ENCODE peak calls at places on chromosomes 16 and 17, in five cellular contexts. One of them, this sample, is unnamed.

GRCh38 chr17:79160980-79161621 is 86.5 kb downstream of the ENGASE start:
- DNase-seq in naive thymus-derived CD8-positive, alpha-beta T cell: no peak
- DNase-seq in A549: no peak
- DNase-seq in left lung: no peak
- DNase-seq in stimulated activated CD8-positive, alpha-beta memory T cell treated with anti-CD3 and anti-CD28 coated beads, Interleukin-12 subunit alpha, Interleukin-12 subunit beta, amount 100 ng/mL, for 4 hours: no peak
- DNase-seq in this sample: no peak

GRCh38 chr17:72494576-72494975 is 373.8 kb downstream of the SOX9 start:
- DNase-seq in A549: no peak
- DNase-seq in stimulated activated CD8-positive, alpha-beta memory T cell treated with anti-CD3 and anti-CD28 coated beads, Interleukin-12 subunit alpha, Interleukin-12 subunit beta, amount 100 ng/mL, for 4 hours: no peak
- DNase-seq in left lung: no peak
- DNase-seq in naive thymus-derived CD8-positive, alpha-beta T cell: no peak
- DNase-seq in this sample: no peak

GRCh38 chr16:87636050-87636684 is 33.9 kb downstream of the JPH3 start:
- DNase-seq in stimulated activated CD8-positive, alpha-beta memory T cell treated with anti-CD3 and anti-CD28 coated beads, Interleukin-12 subunit alpha, Interleukin-12 subunit beta, amount 100 ng/mL, for 4 hours: peak
- DNase-seq in A549: peak
- DNase-seq in naive thymus-derived CD8-positive, alpha-beta T cell: peak
- DNase-seq in left lung: peak
- DNase-seq in this sample: peak

GRCh38 chr17:55763856-55764255 is 13.0 kb downstream of the PCTP start:
- DNase-seq in left lung: no peak
- DNase-seq in naive thymus-derived CD8-positive, alpha-beta T cell: no peak
- DNase-seq in stimulated activated CD8-positive, alpha-beta memory T cell treated with anti-CD3 and anti-CD28 coated beads, Interleukin-12 subunit alpha, Interleukin-12 subunit beta, amount 100 ng/mL, for 4 hours: no peak
- DNase-seq in A549: no peak
- DNase-seq in this sample: no peak

GRCh38 chr16:73878616-73879015 is 418.0 kb upstream of the PSMD7 start:
- DNase-seq in stimulated activated CD8-positive, alpha-beta memory T cell treated with anti-CD3 and anti-CD28 coated beads, Interleukin-12 subunit alpha, Interleukin-12 subunit beta, amount 100 ng/mL, for 4 hours: no peak
- DNase-seq in left lung: no peak
- DNase-seq in A549: peak
- DNase-seq in naive thymus-derived CD8-positive, alpha-beta T cell: no peak
- DNase-seq in this sample: peak

GRCh38 chr17:59853168-59853918 is 39.4 kb downstream of the TUBD1 start:
- DNase-seq in left lung: no peak
- DNase-seq in stimulated activated CD8-positive, alpha-beta memory T cell treated with anti-CD3 and anti-CD28 coated beads, Interleukin-12 subunit alpha, Interleukin-12 subunit beta, amount 100 ng/mL, for 4 hours: no peak
- DNase-seq in A549: peak
- DNase-seq in naive thymus-derived CD8-positive, alpha-beta T cell: no peak
- DNase-seq in this sample: peak

GRCh38 chr16:21314339-21314738 is 36.2 kb upstream of the CRYM start:
- DNase-seq in stimulated activated CD8-positive, alpha-beta memory T cell treated with anti-CD3 and anti-CD28 coated beads, Interleukin-12 subunit alpha, Interleukin-12 subunit beta, amount 100 ng/mL, for 4 hours: no peak
- DNase-seq in A549: no peak
- DNase-seq in naive thymus-derived CD8-positive, alpha-beta T cell: no peak
- DNase-seq in left lung: no peak
- DNase-seq in this sample: no peak

GRCh38 chr17:6420173-6420641 is 14.7 kb downstream of the AIPL1 start:
- DNase-seq in naive thymus-derived CD8-positive, alpha-beta T cell: no peak
- DNase-seq in left lung: no peak
- DNase-seq in stimulated activated CD8-positive, alpha-beta memory T cell treated with anti-CD3 and anti-CD28 coated beads, Interleukin-12 subunit alpha, Interleukin-12 subunit beta, amount 100 ng/mL, for 4 hours: no peak
- DNase-seq in A549: peak
- DNase-seq in this sample: no peak

GRCh38 chr16:1990336-1991134 is 765 bp downstream of the SYNGR3 start:
- DNase-seq in left lung: peak
- DNase-seq in A549: no peak
- DNase-seq in naive thymus-derived CD8-positive, alpha-beta T cell: no peak
- DNase-seq in stimulated activated CD8-positive, alpha-beta memory T cell treated with anti-CD3 and anti-CD28 coated beads, Interleukin-12 subunit alpha, Interleukin-12 subunit beta, amount 100 ng/mL, for 4 hours: no peak
- DNase-seq in this sample: no peak

GRCh38 chr16:79188115-79188779 is 412.3 kb downstream of the MAF start:
- DNase-seq in A549: no peak
- DNase-seq in left lung: no peak
- DNase-seq in naive thymus-derived CD8-positive, alpha-beta T cell: no peak
- DNase-seq in stimulated activated CD8-positive, alpha-beta memory T cell treated with anti-CD3 and anti-CD28 coated beads, Interleukin-12 subunit alpha, Interleukin-12 subunit beta, amount 100 ng/mL, for 4 hours: no peak
- DNase-seq in this sample: no peak

GRCh38 chr16:81315271-81316175 is 761 bp downstream of the GAN start:
- DNase-seq in A549: peak
- DNase-seq in left lung: peak
- DNase-seq in naive thymus-derived CD8-positive, alpha-beta T cell: peak
- DNase-seq in stimulated activated CD8-positive, alpha-beta memory T cell treated with anti-CD3 and anti-CD28 coated beads, Interleukin-12 subunit alpha, Interleukin-12 subunit beta, amount 100 ng/mL, for 4 hours: peak
- DNase-seq in this sample: peak

GRCh38 chr16:88382491-88383400 is at the start of gene ZNF469:
- DNase-seq in left lung: peak
- DNase-seq in A549: peak
- DNase-seq in naive thymus-derived CD8-positive, alpha-beta T cell: no peak
- DNase-seq in stimulated activated CD8-positive, alpha-beta memory T cell treated with anti-CD3 and anti-CD28 coated beads, Interleukin-12 subunit alpha, Interleukin-12 subunit beta, amount 100 ng/mL, for 4 hours: no peak
- DNase-seq in this sample: peak

GRCh38 chr16:66652661-66653060 is 43.9 kb downstream of the CMTM4 start:
- DNase-seq in A549: no peak
- DNase-seq in stimulated activated CD8-positive, alpha-beta memory T cell treated with anti-CD3 and anti-CD28 coated beads, Interleukin-12 subunit alpha, Interleukin-12 subunit beta, amount 100 ng/mL, for 4 hours: no peak
- DNase-seq in left lung: no peak
- DNase-seq in naive thymus-derived CD8-positive, alpha-beta T cell: no peak
- DNase-seq in this sample: peak

GRCh38 chr16:55559233-55559632 is 7.3 kb upstream of the CAPNS2 start:
- DNase-seq in naive thymus-derived CD8-positive, alpha-beta T cell: no peak
- DNase-seq in A549: no peak
- DNase-seq in left lung: no peak
- DNase-seq in stimulated activated CD8-positive, alpha-beta memory T cell treated with anti-CD3 and anti-CD28 coated beads, Interleukin-12 subunit alpha, Interleukin-12 subunit beta, amount 100 ng/mL, for 4 hours: no peak
- DNase-seq in this sample: no peak

GRCh38 chr17:44912763-44913544 is 2.3 kb downstream of the GFAP start:
- DNase-seq in stimulated activated CD8-positive, alpha-beta memory T cell treated with anti-CD3 and anti-CD28 coated beads, Interleukin-12 subunit alpha, Interleukin-12 subunit beta, amount 100 ng/mL, for 4 hours: no peak
- DNase-seq in naive thymus-derived CD8-positive, alpha-beta T cell: no peak
- DNase-seq in left lung: peak
- DNase-seq in A549: no peak
- DNase-seq in this sample: no peak

GRCh38 chr17:81246679-81247338 is 7.7 kb downstream of the NDUFAF8 start:
- DNase-seq in naive thymus-derived CD8-positive, alpha-beta T cell: no peak
- DNase-seq in stimulated activated CD8-positive, alpha-beta memory T cell treated with anti-CD3 and anti-CD28 coated beads, Interleukin-12 subunit alpha, Interleukin-12 subunit beta, amount 100 ng/mL, for 4 hours: no peak
- DNase-seq in left lung: peak
- DNase-seq in A549: no peak
- DNase-seq in this sample: no peak

GRCh38 chr17:36703860-36704266 is 102.5 kb downstream of the MRM1 start:
- DNase-seq in stimulated activated CD8-positive, alpha-beta memory T cell treated with anti-CD3 and anti-CD28 coated beads, Interleukin-12 subunit alpha, Interleukin-12 subunit beta, amount 100 ng/mL, for 4 hours: no peak
- DNase-seq in left lung: no peak
- DNase-seq in naive thymus-derived CD8-positive, alpha-beta T cell: peak
- DNase-seq in A549: peak
- DNase-seq in this sample: peak

GRCh38 chr17:75124041-75124818 is 7.3 kb downstream of the NT5C start:
- DNase-seq in naive thymus-derived CD8-positive, alpha-beta T cell: no peak
- DNase-seq in left lung: peak
- DNase-seq in stimulated activated CD8-positive, alpha-beta memory T cell treated with anti-CD3 and anti-CD28 coated beads, Interleukin-12 subunit alpha, Interleukin-12 subunit beta, amount 100 ng/mL, for 4 hours: peak
- DNase-seq in A549: peak
- DNase-seq in this sample: peak

GRCh38 chr17:27315322-27315721 is 21.4 kb downstream of the WSB1 start:
- DNase-seq in stimulated activated CD8-positive, alpha-beta memory T cell treated with anti-CD3 and anti-CD28 coated beads, Interleukin-12 subunit alpha, Interleukin-12 subunit beta, amount 100 ng/mL, for 4 hours: no peak
- DNase-seq in left lung: no peak
- DNase-seq in naive thymus-derived CD8-positive, alpha-beta T cell: no peak
- DNase-seq in A549: no peak
- DNase-seq in this sample: peak

GRCh38 chr17:62703776-62704380 is 76.4 kb downstream of the MRC2 start:
- DNase-seq in left lung: peak
- DNase-seq in naive thymus-derived CD8-positive, alpha-beta T cell: peak
- DNase-seq in A549: peak
- DNase-seq in stimulated activated CD8-positive, alpha-beta memory T cell treated with anti-CD3 and anti-CD28 coated beads, Interleukin-12 subunit alpha, Interleukin-12 subunit beta, amount 100 ng/mL, for 4 hours: peak
- DNase-seq in this sample: peak

GRCh38 chr16:88769617-88770458 is 15.2 kb downstream of the PIEZO1 start:
- DNase-seq in naive thymus-derived CD8-positive, alpha-beta T cell: peak
- DNase-seq in left lung: no peak
- DNase-seq in stimulated activated CD8-positive, alpha-beta memory T cell treated with anti-CD3 and anti-CD28 coated beads, Interleukin-12 subunit alpha, Interleukin-12 subunit beta, amount 100 ng/mL, for 4 hours: no peak
- DNase-seq in A549: peak
- DNase-seq in this sample: peak

GRCh38 chr16:57795431-57795878 is 6.8 kb downstream of the KIFC3 start:
- DNase-seq in left lung: peak
- DNase-seq in A549: peak
- DNase-seq in stimulated activated CD8-positive, alpha-beta memory T cell treated with anti-CD3 and anti-CD28 coated beads, Interleukin-12 subunit alpha, Interleukin-12 subunit beta, amount 100 ng/mL, for 4 hours: no peak
- DNase-seq in naive thymus-derived CD8-positive, alpha-beta T cell: no peak
- DNase-seq in this sample: no peak

GRCh38 chr17:7323731-7324437 is 5.3 kb downstream of the NEURL4 start:
- DNase-seq in stimulated activated CD8-positive, alpha-beta memory T cell treated with anti-CD3 and anti-CD28 coated beads, Interleukin-12 subunit alpha, Interleukin-12 subunit beta, amount 100 ng/mL, for 4 hours: peak
- DNase-seq in A549: peak
- DNase-seq in left lung: peak
- DNase-seq in naive thymus-derived CD8-positive, alpha-beta T cell: peak
- DNase-seq in this sample: peak

This sample was measured in myocyte.